ENCODE peak calls at places on chromosomes 4 and X, in five cellular contexts. Q is transverse colon, U is IMR-90, Y is erythroblast, R is sigmoid colon. J is an unnamed sample.

GRCh38 chr4:87707279-87707918 is 57.3 kb downstream of the DMP1 start:
- DNase-seq in R (no peak), Y (no peak), Q (no peak), U (no peak), J (no peak)

GRCh38 chrX:1111543-1112300 is 100.7 kb downstream of the CRLF2 start:
- DNase-seq in U (no peak), Y (no peak), R (no peak), Q (no peak), J (no peak)

GRCh38 chr4:61604054-61604453 is 403.9 kb downstream of the ADGRL3 start:
- DNase-seq in Y (no peak), Q (no peak), U (no peak), R (no peak), J (no peak)

GRCh38 chr4:45331796-45332195 is 605.4 kb upstream of the GNPDA2 start:
- DNase-seq in R (no peak), Y (no peak), Q (no peak), U (no peak), J (no peak)

GRCh38 chr4:124932447-124932846 is 219.9 kb upstream of the ANKRD50 start:
- DNase-seq in U (no peak), Y (no peak), Q (no peak), R (no peak), J (no peak)

GRCh38 chr4:81786063-81786763 is 314.5 kb upstream of the RASGEF1B start:
- DNase-seq in Q (peak; percentile 19), Y (peak; percentile 85), R (no peak), U (no peak), J (no peak)

GRCh38 chr4:169234137-169234855 is 36.5 kb downstream of the SH3RF1 start:
- DNase-seq in Q (no peak), R (no peak), U (no peak), Y (no peak), J (no peak)

GRCh38 chr4:98657531-98658286 is 702 bp downstream of the TSPAN5 start:
- DNase-seq in U (peak; percentile 69), Q (peak; percentile 23), Y (peak; percentile 88), R (no peak), J (no peak)

GRCh38 chrX:47613082-47613481 is 6.6 kb downstream of the SYN1 start:
- DNase-seq in Q (no peak), Y (no peak), U (no peak), R (no peak), J (no peak)

GRCh38 chr4:37864786-37865185 is 26.1 kb upstream of the TBC1D1 start:
- DNase-seq in Q (no peak), R (no peak), Y (no peak), U (no peak), J (no peak)

GRCh38 chrX:104318330-104319009 is 63.7 kb upstream of the ESX1 start:
- DNase-seq in U (peak; percentile 57), Q (peak; percentile 64), R (no peak), Y (no peak), J (peak; percentile 27)

GRCh38 chrX:148500428-148501120 is at the start of gene AFF2:
- DNase-seq in U (no peak), Q (no peak), Y (peak; percentile 32), R (no peak), J (peak; percentile 28)

GRCh38 chr4:180150818-180151217 is 2092.4 kb upstream of the TENM3 start:
- DNase-seq in Y (no peak), U (peak; percentile 12), R (no peak), Q (no peak), J (no peak)

GRCh38 chr4:98522603-98523395 is 135.6 kb downstream of the TSPAN5 start:
- DNase-seq in Y (no peak), R (no peak), U (peak; percentile 92), Q (no peak), J (no peak)

DNA sequence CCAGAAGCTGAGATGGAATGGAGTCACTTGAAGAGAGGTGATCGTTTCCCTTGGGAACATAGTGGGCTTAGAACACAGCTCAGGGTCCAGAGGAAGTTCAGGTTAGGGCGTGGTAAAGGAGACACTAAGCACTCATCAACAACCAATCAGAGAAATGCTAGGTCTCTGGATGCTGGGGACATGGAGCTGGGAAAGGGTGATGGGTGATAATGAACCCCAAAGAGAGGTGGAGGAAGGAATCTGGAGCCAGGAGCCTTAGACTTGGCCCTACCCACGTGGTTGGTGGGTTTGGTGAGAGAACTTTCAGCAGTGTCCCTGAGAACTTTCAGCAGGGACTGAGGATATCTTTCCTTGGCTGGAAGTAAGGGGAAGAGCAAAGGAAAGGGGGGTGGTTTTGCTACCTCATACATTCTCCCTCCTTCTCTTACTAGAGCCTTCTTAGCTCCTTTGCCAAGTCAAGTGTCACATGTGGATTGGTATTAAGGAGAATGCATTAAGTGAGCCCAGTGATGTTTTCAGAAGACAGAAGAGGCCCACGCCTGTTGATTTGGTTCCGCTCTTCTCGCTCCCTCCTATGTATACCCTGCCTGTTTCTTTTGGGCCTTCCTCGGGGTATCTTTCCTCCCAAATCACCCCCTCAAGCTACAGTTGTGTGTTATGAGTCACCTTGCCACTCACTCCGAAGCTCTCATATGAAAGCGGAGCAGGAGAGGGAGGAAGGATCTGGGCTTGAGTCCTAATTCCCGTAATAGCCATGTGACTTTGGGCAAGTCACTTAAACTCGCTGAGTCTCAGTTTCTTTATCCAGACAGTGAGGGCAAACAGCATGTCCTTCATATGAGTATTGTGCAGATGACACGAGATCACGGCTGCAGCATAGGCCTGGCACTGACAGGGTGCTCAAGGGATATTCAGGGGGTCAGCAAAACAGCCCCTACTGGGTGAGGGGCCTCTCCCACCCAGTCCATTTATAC is 63.1 kb downstream of the TSC22D3 start:
- DNase-seq in Q (peak; percentile 47), Y (no peak), U (peak; percentile 21), R (peak; percentile 76), J (no peak)
- TF ChIP-seq POLR2A in Q (peak; percentile 66), Y (peak; percentile 98), U (peak; percentile 73), R (no peak), J (no peak)

GRCh38 chr4:2962614-2963184 is 507 bp downstream of the NOP14 start:
- DNase-seq in U (peak; percentile 38), R (no peak), Y (peak; percentile 79), Q (peak; percentile 40), J (peak; percentile 36)

GRCh38 chr4:2962099-2962455 is 1.1 kb downstream of the NOP14 start:
- DNase-seq in Y (peak; percentile 69), R (no peak), U (no peak), Q (no peak), J (no peak)

GRCh38 chr4:2963185-2964076 is at the start of the genes GRK4 and NOP14:
- DNase-seq in Y (peak; percentile 99), R (peak; percentile 99), Q (peak; percentile 98), U (peak; percentile 98), J (peak; percentile 99)

GRCh38 chr4:2964077-2964471 is 703 bp downstream of the GRK4 start:
- DNase-seq in Y (peak; percentile 30), U (no peak), Q (no peak), R (no peak), J (no peak)

DNA sequence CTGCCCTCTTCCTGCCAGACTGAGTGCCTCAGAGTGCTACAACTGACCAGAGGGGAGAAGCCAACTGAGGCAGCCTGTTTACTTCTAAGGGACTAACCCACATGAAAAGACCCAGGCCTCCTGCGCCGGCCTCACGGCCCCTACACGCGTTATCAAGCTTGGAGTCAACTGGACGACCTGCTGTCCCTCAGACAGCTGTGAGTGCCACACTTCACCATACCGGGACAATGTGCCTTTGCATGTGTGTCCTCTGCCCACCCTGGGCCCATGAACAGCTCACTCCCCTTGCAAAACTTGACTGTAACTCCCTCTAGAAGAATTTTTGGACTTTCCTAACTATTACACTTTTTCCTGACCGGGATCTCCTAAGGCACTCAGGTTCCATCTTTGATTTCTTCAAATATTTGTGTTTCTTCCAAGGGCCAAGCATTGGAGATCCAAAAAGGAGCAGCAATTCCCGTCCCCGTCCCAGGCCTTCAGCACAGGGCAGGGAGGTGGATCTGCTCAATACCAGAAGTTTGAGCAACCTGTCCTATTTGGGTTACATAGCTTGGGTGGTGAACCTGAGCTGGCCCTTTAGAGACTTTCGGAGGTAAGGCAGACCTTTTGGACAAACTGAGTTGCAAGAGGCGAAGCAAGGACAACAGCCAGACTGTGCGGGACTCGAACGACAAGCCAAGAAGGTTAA is 1.7 kb downstream of the NOP14 start:
- DNase-seq in U (no peak), R (no peak), Q (no peak), Y (peak; percentile 37), J (no peak)
- TF ChIP-seq POLR2A in U (no peak), R (no peak), Q (no peak), Y (no peak), J (no peak)

GRCh38 chr4:19659131-19659530 is 592.6 kb upstream of the SLIT2 start:
- DNase-seq in U (no peak), Q (no peak), R (no peak), Y (no peak), J (no peak)
- TF ChIP-seq POLR2A in U (no peak), Q (no peak), R (no peak), Y (no peak), J (no peak)

GRCh38 chrX:54044126-54044876 is at the start of gene PHF8:
- DNase-seq in R (peak; percentile 97), Q (peak; percentile 96), Y (peak; percentile 97), U (peak; percentile 92), J (peak; percentile 96)
- TF ChIP-seq POLR2A in R (peak; percentile 31), Q (peak; percentile 50), Y (peak; percentile 67), U (peak; percentile 77), J (no peak)

GRCh38 chr4:184298255-184298654 is 80.6 kb upstream of the ENPP6 start:
- DNase-seq in U (no peak), R (no peak), Q (no peak), Y (no peak), J (no peak)
- TF ChIP-seq POLR2A in U (no peak), R (no peak), Q (no peak), Y (no peak), J (no peak)

DNA sequence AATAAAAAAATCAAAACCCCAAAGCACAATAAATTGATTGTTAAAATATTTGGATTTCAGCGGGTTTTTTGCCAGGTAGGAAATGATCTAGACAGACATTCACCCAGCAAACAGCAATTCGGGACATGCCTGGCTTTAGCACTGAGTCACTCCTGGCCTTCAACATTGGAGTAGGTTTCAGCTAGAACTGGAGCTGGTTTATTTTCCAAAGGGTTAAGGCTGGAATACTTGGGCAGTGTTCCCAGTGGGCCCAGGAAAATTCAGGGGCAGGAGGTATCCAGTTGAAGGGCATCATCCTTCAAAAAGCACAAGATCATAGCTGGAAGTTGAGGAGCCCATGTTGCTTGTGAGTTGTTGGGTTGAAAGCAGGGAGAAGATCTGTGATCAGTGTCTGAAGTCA is 41.0 kb downstream of the TXLNG start:
- DNase-seq in Y (no peak), R (no peak), U (peak; percentile 65), Q (no peak), J (no peak)
- TF ChIP-seq POLR2A in Y (no peak), R (no peak), U (no peak), Q (no peak), J (no peak)

GRCh38 chr4:56728512-56728911 is 47.4 kb upstream of the HOPX start:
- DNase-seq in Q (peak; percentile 91), Y (no peak), R (peak; percentile 96), U (peak; percentile 92), J (peak; percentile 34)
- TF ChIP-seq POLR2A in Q (no peak), Y (no peak), R (no peak), U (no peak), J (no peak)

GRCh38 chrX:49199906-49200771 is at the start of gene SYP:
- DNase-seq in U (peak; percentile 82), R (peak; percentile 96), Q (peak; percentile 91), Y (peak; percentile 92), J (peak; percentile 91)
- TF ChIP-seq POLR2A in U (no peak), R (peak; percentile 69), Q (peak; percentile 60), Y (peak; percentile 81), J (no peak)

GRCh38 chr4:7939377-7940108 is at the start of gene AFAP1:
- DNase-seq in R (peak; percentile 94), Y (peak; percentile 53), Q (peak; percentile 91), U (peak; percentile 76), J (peak; percentile 89)
- TF ChIP-seq POLR2A in R (peak; percentile 19), Y (no peak), Q (peak; percentile 86), U (peak; percentile 90), J (no peak)